ENCODE peak calls at places on chromosomes 2 and 18, in four cellular contexts. One of them, this sample, is unnamed.

GRCh38 chr18:7221424-7222155 is 9.3 kb upstream of the LRRC30 start:
- DNase-seq in heart left ventricle: peak
- DNase-seq in astrocyte of the spinal cord: peak
- DNase-seq in uterus: no peak
- DNase-seq in this sample: peak

GRCh38 chr2:28684142-28684858 is 67.3 kb upstream of the PPP1CB start:
- DNase-seq in heart left ventricle: no peak
- DNase-seq in astrocyte of the spinal cord: no peak
- DNase-seq in uterus: no peak
- DNase-seq in this sample: no peak

GRCh38 chr2:142234701-142235100 is 103.9 kb upstream of the LRP1B start:
- DNase-seq in heart left ventricle: no peak
- DNase-seq in astrocyte of the spinal cord: peak
- DNase-seq in uterus: no peak
- DNase-seq in this sample: no peak

GRCh38 chr18:26540041-26540628 is 8.2 kb downstream of the KCTD1 start:
- DNase-seq in heart left ventricle: no peak
- DNase-seq in astrocyte of the spinal cord: no peak
- DNase-seq in uterus: no peak
- DNase-seq in this sample: peak

GRCh38 chr2:128536925-128537620 is 218.4 kb upstream of the HS6ST1 start:
- DNase-seq in heart left ventricle: no peak
- DNase-seq in astrocyte of the spinal cord: peak
- DNase-seq in uterus: no peak
- DNase-seq in this sample: peak

GRCh38 chr18:74534981-74535649 is 815 bp downstream of the CNDP1 start:
- DNase-seq in heart left ventricle: no peak
- DNase-seq in astrocyte of the spinal cord: no peak
- DNase-seq in uterus: no peak
- DNase-seq in this sample: no peak

GRCh38 chr2:85183481-85183880 is 50.3 kb downstream of the TCF7L1 start:
- DNase-seq in heart left ventricle: no peak
- DNase-seq in astrocyte of the spinal cord: peak
- DNase-seq in uterus: no peak
- DNase-seq in this sample: peak

GRCh38 chr18:12422936-12423335 is 15.2 kb downstream of the PRELID3A start:
- DNase-seq in heart left ventricle: no peak
- DNase-seq in astrocyte of the spinal cord: no peak
- DNase-seq in uterus: no peak
- DNase-seq in this sample: no peak

GRCh38 chr18:58091099-58091611 is 47.1 kb downstream of the NEDD4L start:
- DNase-seq in heart left ventricle: no peak
- DNase-seq in astrocyte of the spinal cord: no peak
- DNase-seq in uterus: no peak
- DNase-seq in this sample: no peak

GRCh38 chr18:68498185-68498584 is 216.7 kb downstream of the TMX3 start:
- DNase-seq in heart left ventricle: no peak
- DNase-seq in astrocyte of the spinal cord: no peak
- DNase-seq in uterus: no peak
- DNase-seq in this sample: no peak

GRCh38 chr2:140108706-140109472 is 1328.7 kb upstream of the NXPH2 start:
- DNase-seq in heart left ventricle: no peak
- DNase-seq in astrocyte of the spinal cord: no peak
- DNase-seq in uterus: no peak
- DNase-seq in this sample: no peak

GRCh38 chr18:7454429-7454828 is 112.7 kb upstream of the PTPRM start:
- DNase-seq in heart left ventricle: no peak
- DNase-seq in astrocyte of the spinal cord: no peak
- DNase-seq in uterus: no peak
- DNase-seq in this sample: no peak

GRCh38 chr18:13545514-13545913 is 180.8 kb downstream of the FAM210A start:
- DNase-seq in heart left ventricle: no peak
- DNase-seq in astrocyte of the spinal cord: no peak
- DNase-seq in uterus: no peak
- DNase-seq in this sample: no peak

GRCh38 chr2:39476524-39476923 is 39.4 kb upstream of the MAP4K3 start:
- DNase-seq in heart left ventricle: no peak
- DNase-seq in astrocyte of the spinal cord: no peak
- DNase-seq in uterus: no peak
- DNase-seq in this sample: no peak

GRCh38 chr18:23627325-23627724 is 35.4 kb downstream of the ANKRD29 start:
- DNase-seq in heart left ventricle: no peak
- DNase-seq in astrocyte of the spinal cord: peak
- DNase-seq in uterus: no peak
- DNase-seq in this sample: peak

GRCh38 chr2:151251012-151251411 is 10.7 kb downstream of the RBM43 start:
- DNase-seq in heart left ventricle: no peak
- DNase-seq in astrocyte of the spinal cord: peak
- DNase-seq in uterus: no peak
- DNase-seq in this sample: peak

GRCh38 chr2:27762951-27763906 is 8.3 kb upstream of the MRPL33 start:
- DNase-seq in heart left ventricle: no peak
- DNase-seq in astrocyte of the spinal cord: peak
- DNase-seq in uterus: no peak
- DNase-seq in this sample: no peak

GRCh38 chr2:237421542-237422047 is 7.6 kb upstream of the COL6A3 start:
- DNase-seq in heart left ventricle: peak
- DNase-seq in astrocyte of the spinal cord: peak
- DNase-seq in uterus: peak
- DNase-seq in this sample: peak

DNA sequence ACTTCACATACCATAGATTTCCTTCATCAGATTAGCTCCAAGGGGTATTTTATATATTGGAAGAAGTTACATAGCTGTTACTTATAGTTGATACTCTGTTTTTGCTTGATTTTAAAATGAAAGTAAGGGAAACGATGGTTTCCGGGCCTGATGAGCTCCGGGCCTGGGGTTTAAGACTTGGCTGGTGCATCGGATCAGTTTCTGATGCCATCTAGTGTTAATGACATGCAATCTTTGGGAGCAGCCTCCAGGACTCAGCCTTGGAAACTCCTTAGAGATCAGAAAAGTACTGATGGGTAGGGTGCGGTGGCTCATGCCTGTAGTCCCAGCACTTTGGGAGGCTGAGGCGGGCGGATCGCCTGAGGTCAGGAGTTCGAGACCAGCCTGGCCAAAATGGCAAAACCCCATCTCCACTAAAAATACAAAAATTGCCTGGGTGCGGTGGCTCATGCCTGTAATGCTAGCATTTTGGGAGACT is 47.1 kb upstream of the CNOT11 start:
- DNase-seq in heart left ventricle: peak
- DNase-seq in astrocyte of the spinal cord: peak
- DNase-seq in uterus: peak
- DNase-seq in this sample: peak
- H3K4me3 ChIP-seq in heart left ventricle: peak
- H3K4me3 ChIP-seq in astrocyte of the spinal cord: no peak
- H3K4me3 ChIP-seq in uterus: no peak
- H3K4me3 ChIP-seq in this sample: no peak

GRCh38 chr2:170408461-170409163 is 230.7 kb downstream of the MYO3B start:
- DNase-seq in heart left ventricle: no peak
- DNase-seq in astrocyte of the spinal cord: no peak
- DNase-seq in uterus: no peak
- DNase-seq in this sample: no peak
- H3K4me3 ChIP-seq in heart left ventricle: no peak
- H3K4me3 ChIP-seq in astrocyte of the spinal cord: no peak
- H3K4me3 ChIP-seq in uterus: no peak
- H3K4me3 ChIP-seq in this sample: no peak

GRCh38 chr18:50711401-50711800 is 108.4 kb downstream of the MRO start:
- DNase-seq in heart left ventricle: no peak
- DNase-seq in astrocyte of the spinal cord: no peak
- DNase-seq in uterus: no peak
- DNase-seq in this sample: no peak

GRCh38 chr18:50707841-50708240 is 112.0 kb downstream of the MRO start:
- DNase-seq in heart left ventricle: no peak
- DNase-seq in astrocyte of the spinal cord: no peak
- DNase-seq in uterus: no peak
- DNase-seq in this sample: peak

GRCh38 chr18:50706199-50706598 is 113.6 kb downstream of the MRO start:
- DNase-seq in heart left ventricle: no peak
- DNase-seq in astrocyte of the spinal cord: no peak
- DNase-seq in uterus: no peak
- DNase-seq in this sample: no peak

GRCh38 chr18:50704541-50704940 is 115.3 kb downstream of the MRO start:
- DNase-seq in heart left ventricle: no peak
- DNase-seq in astrocyte of the spinal cord: no peak
- DNase-seq in uterus: no peak
- DNase-seq in this sample: no peak

DNA sequence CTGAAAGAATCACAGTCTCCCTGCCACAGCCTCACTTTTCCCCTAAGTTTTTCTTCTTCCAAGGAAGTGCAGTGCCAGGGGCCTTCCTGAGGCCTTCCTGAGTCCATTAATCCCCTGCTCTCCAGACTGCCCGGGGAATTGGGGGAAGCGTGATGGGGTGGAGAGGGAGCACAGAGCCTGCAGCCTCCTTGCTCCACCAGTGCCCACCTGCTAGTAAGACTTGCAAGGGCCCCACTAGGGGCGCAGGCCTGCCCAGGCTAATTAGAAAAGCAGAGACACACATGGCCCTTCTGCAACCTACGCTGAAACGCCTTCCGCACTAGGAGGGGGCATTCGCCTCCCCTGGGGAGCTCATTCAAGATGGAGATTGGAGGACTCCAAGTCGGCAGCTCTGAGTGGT is 110.6 kb downstream of the MRO start:
- DNase-seq in heart left ventricle: no peak
- DNase-seq in astrocyte of the spinal cord: no peak
- DNase-seq in uterus: no peak
- DNase-seq in this sample: no peak
- H3K4me3 ChIP-seq in heart left ventricle: no peak
- H3K4me3 ChIP-seq in astrocyte of the spinal cord: no peak
- H3K4me3 ChIP-seq in uterus: no peak
- H3K4me3 ChIP-seq in this sample: no peak

DNA sequence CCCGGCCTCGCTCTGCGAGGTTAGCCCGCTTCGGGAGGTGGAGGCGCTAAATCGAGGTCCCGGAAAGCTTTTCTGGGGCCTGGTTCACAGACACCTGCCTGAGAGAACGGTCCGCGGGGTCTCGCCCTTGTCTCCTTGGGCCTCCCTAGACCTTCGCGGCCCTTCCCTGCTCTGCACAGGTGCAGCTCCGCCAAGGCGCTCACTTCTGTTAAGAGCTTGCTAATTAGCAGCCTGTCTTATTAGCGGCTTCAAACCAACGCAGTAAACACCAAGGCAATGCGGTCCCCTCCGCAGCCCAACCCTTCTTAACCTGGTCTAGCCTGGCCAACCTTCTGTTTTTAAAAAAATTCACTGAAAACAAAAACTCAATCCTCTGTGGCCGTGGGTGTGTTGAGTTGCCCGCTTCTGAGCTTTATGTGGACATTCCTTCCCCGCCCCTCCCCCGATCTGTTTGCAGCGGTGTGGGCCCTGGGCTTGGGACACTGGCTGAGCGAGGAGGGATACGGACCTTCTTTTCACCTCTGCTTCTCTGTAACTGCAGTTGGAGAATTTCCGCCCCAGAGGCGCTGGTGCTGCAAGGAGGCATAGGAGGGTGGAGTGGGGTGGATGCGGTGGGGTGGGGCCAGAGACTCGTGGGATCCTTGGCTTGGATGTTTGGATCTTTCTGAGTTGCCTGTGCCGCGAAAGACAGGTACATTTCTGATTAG is 3.4 kb upstream of the HOXD4 start:
- DNase-seq in heart left ventricle: no peak
- DNase-seq in astrocyte of the spinal cord: no peak
- DNase-seq in uterus: no peak
- DNase-seq in this sample: no peak
- H3K4me3 ChIP-seq in heart left ventricle: no peak
- H3K4me3 ChIP-seq in astrocyte of the spinal cord: no peak
- H3K4me3 ChIP-seq in uterus: no peak
- H3K4me3 ChIP-seq in this sample: no peak

GRCh38 chr2:219142329-219142728 is 18.3 kb downstream of the NHEJ1 start:
- DNase-seq in heart left ventricle: no peak
- DNase-seq in astrocyte of the spinal cord: peak
- DNase-seq in uterus: no peak
- DNase-seq in this sample: peak
- H3K4me3 ChIP-seq in heart left ventricle: no peak
- H3K4me3 ChIP-seq in astrocyte of the spinal cord: no peak
- H3K4me3 ChIP-seq in uterus: no peak
- H3K4me3 ChIP-seq in this sample: no peak

GRCh38 chr2:74281576-74281975 is 61.6 kb downstream of the SLC4A5 start:
- DNase-seq in heart left ventricle: no peak
- DNase-seq in astrocyte of the spinal cord: no peak
- DNase-seq in uterus: no peak
- DNase-seq in this sample: no peak
- H3K4me3 ChIP-seq in heart left ventricle: no peak
- H3K4me3 ChIP-seq in astrocyte of the spinal cord: no peak
- H3K4me3 ChIP-seq in uterus: no peak
- H3K4me3 ChIP-seq in this sample: no peak

GRCh38 chr2:219362524-219363164 is 25.1 kb downstream of the DNPEP start:
- DNase-seq in heart left ventricle: peak
- DNase-seq in astrocyte of the spinal cord: peak
- DNase-seq in uterus: no peak
- DNase-seq in this sample: peak
- H3K4me3 ChIP-seq in heart left ventricle: no peak
- H3K4me3 ChIP-seq in astrocyte of the spinal cord: no peak
- H3K4me3 ChIP-seq in uterus: no peak
- H3K4me3 ChIP-seq in this sample: no peak

GRCh38 chr2:23603156-23603555 is 218.2 kb downstream of the KLHL29 start:
- DNase-seq in heart left ventricle: no peak
- DNase-seq in astrocyte of the spinal cord: no peak
- DNase-seq in uterus: no peak
- DNase-seq in this sample: no peak
- H3K4me3 ChIP-seq in heart left ventricle: no peak
- H3K4me3 ChIP-seq in astrocyte of the spinal cord: no peak
- H3K4me3 ChIP-seq in uterus: no peak
- H3K4me3 ChIP-seq in this sample: no peak